ENCODE peak calls at places on chromosomes 12 and 14, in four cellular contexts. W is CD4-positive, alpha-beta T cell; A is T-cell; L is NCI-H446. X is an unnamed sample.

GRCh38 chr14:85573406-85573805 is 43.5 kb downstream of the FLRT2 start:
- DNase-seq in L (no peak), W (no peak), A (no peak), X (no peak)

GRCh38 chr12:95634622-95635621 is 83.6 kb upstream of the USP44 start:
- DNase-seq in W (no peak), A (no peak), L (no peak), X (no peak)

GRCh38 chr12:9706081-9706685 is 26.7 kb downstream of the CLECL1 start:
- DNase-seq in A (no peak), L (no peak), W (no peak), X (no peak)

GRCh38 chr12:42119085-42119633 is 25.5 kb downstream of the GXYLT1 start:
- DNase-seq in A (no peak), W (no peak), L (no peak), X (no peak)

GRCh38 chr12:111733340-111733739 is 33.4 kb upstream of the ALDH2 start:
- DNase-seq in W (no peak), A (no peak), L (no peak), X (no peak)

GRCh38 chr14:54398028-54398368 is 1.2 kb downstream of the CDKN3 start:
- DNase-seq in W (no peak), A (no peak), L (no peak), X (no peak)

GRCh38 chr14:22839159-22839779 is 2.9 kb downstream of the MMP14 start:
- DNase-seq in A (no peak), L (no peak), W (no peak), X (no peak)

GRCh38 chr12:71562681-71563595 is 100.7 kb downstream of the ZFC3H1 start:
- DNase-seq in W (no peak), L (no peak), A (no peak), X (no peak)

GRCh38 chr12:76247026-76247688 is 101.1 kb downstream of the BBS10 start:
- DNase-seq in L (no peak), W (no peak), A (no peak), X (no peak)

GRCh38 chr12:9378430-9378835 is 170.2 kb upstream of the PZP start:
- DNase-seq in A (no peak), W (no peak), L (no peak), X (no peak)

GRCh38 chr14:60861545-60862147 is 119.2 kb downstream of the TRMT5 start:
- DNase-seq in L (no peak), A (no peak), W (no peak), X (no peak)

GRCh38 chr12:44852483-44852882 is 23.6 kb downstream of the NELL2 start:
- DNase-seq in W (no peak), A (no peak), L (no peak), X (no peak)

GRCh38 chr12:39499296-39499695 is 56.4 kb upstream of the KIF21A start:
- DNase-seq in W (no peak), A (no peak), L (no peak), X (no peak)

GRCh38 chr14:58078068-58078467 is 73.9 kb downstream of the ARMH4 start:
- DNase-seq in L (no peak), W (no peak), A (no peak), X (no peak)

GRCh38 chr12:113762155-113762848 is 203.8 kb downstream of the RBM19 start:
- DNase-seq in A (no peak), L (no peak), W (no peak), X (no peak)

X was measured in LNCaP clone FGC.